ENCODE peak calls at places on chromosomes 11 and 22, in four cellular contexts. X, H, J and W are unnamed samples.

GRCh38 chr11:19919050-19919561 is 206.5 kb downstream of the NAV2 start:
- DNase-seq in X (peak; percentile 46), H (peak; percentile 20), J (peak; percentile 100), W (peak; percentile 88)

GRCh38 chr11:109747839-109748238 is 325.8 kb downstream of the C11orf87 start:
- DNase-seq in J (no peak), H (no peak), X (no peak), W (no peak)

GRCh38 chr11:103863497-103863896 is 172.9 kb upstream of the DDI1 start:
- DNase-seq in J (peak; percentile 61), X (no peak), H (no peak), W (no peak)

GRCh38 chr11:4848908-4849307 is at the start of gene OR51S1:
- DNase-seq in H (no peak), J (no peak), X (no peak), W (no peak)

GRCh38 chr22:20243545-20244249 is 24.4 kb downstream of the RTN4R start:
- DNase-seq in H (peak; percentile 49), J (peak; percentile 85), X (no peak), W (peak; percentile 92)

GRCh38 chr22:21449531-21450319 is 17.5 kb upstream of the TMEM191C start:
- DNase-seq in H (no peak), J (no peak), X (no peak), W (no peak)

GRCh38 chr11:70542811-70543210 is 144.5 kb downstream of the CTTN start:
- DNase-seq in X (no peak), H (no peak), J (no peak), W (no peak)

GRCh38 chr22:37244114-37244921 is at the start of gene RAC2:
- DNase-seq in J (peak; percentile 63), H (peak; percentile 92), X (no peak), W (peak; percentile 39)

GRCh38 chr22:37240240-37240940 is 3.7 kb downstream of the RAC2 start:
- DNase-seq in J (no peak), X (no peak), H (peak; percentile 5), W (no peak)

GRCh38 chr11:95230054-95231034 is 658 bp downstream of the SESN3 start:
- DNase-seq in H (peak; percentile 24), X (no peak), J (peak; percentile 15), W (peak; percentile 33)

GRCh38 chr11:24046731-24047130 is 450.1 kb upstream of the LUZP2 start:
- DNase-seq in X (no peak), J (no peak), H (no peak), W (no peak)

GRCh38 chr11:22049276-22049675 is 143.6 kb upstream of the ANO5 start:
- DNase-seq in H (no peak), X (no peak), J (no peak), W (no peak)

GRCh38 chr22:21100149-21101032 is 54.6 kb downstream of the LRRC74B start:
- DNase-seq in J (no peak), X (no peak), H (no peak), W (no peak)

GRCh38 chr11:77602385-77603105 is 12.8 kb downstream of the AQP11 start:
- DNase-seq in J (peak; percentile 94), X (no peak), H (no peak), W (no peak)

GRCh38 chr11:117833401-117833891 is 8.9 kb upstream of the FXYD2 start:
- DNase-seq in J (no peak), H (peak; percentile 82), X (no peak), W (peak; percentile 97)

GRCh38 chr11:19652976-19653375 is 59.7 kb upstream of the NAV2 start:
- DNase-seq in J (no peak), X (no peak), H (no peak), W (no peak)

GRCh38 chr11:43547900-43548381 is 132.6 kb upstream of the HSD17B12 start:
- DNase-seq in H (no peak), J (no peak), X (no peak), W (peak; percentile 40)

GRCh38 chr11:46332568-46333128 is 14.6 kb upstream of the DGKZ start:
- DNase-seq in H (no peak), J (no peak), X (no peak), W (no peak)

GRCh38 chr22:32775957-32776356 is 25.5 kb upstream of the TIMP3 start:
- DNase-seq in X (no peak), H (no peak), J (no peak), W (no peak)

GRCh38 chr11:49533204-49533603 is 324.8 kb upstream of the FOLH1 start:
- DNase-seq in H (no peak), X (no peak), J (no peak), W (no peak)

GRCh38 chr22:49095366-49095765 is 732.3 kb downstream of the BRD1 start:
- DNase-seq in J (no peak), H (no peak), X (no peak), W (no peak)

GRCh38 chr11:111820059-111820375 is 51.4 kb downstream of the ALG9 start:
- DNase-seq in J (no peak), X (no peak), H (no peak), W (no peak)

GRCh38 chr11:27158763-27159679 is 118.4 kb downstream of the BBOX1 start:
- DNase-seq in X (peak; percentile 23), J (peak; percentile 79), H (peak; percentile 46), W (peak; percentile 62)

GRCh38 chr22:27474711-27475547 is 326.6 kb downstream of the MN1 start:
- DNase-seq in X (no peak), H (no peak), J (peak; percentile 98), W (peak; percentile 5)

GRCh38 chr11:70824590-70825300 is 426.4 kb downstream of the CTTN start:
- DNase-seq in J (no peak), H (no peak), X (no peak), W (peak; percentile 29)

GRCh38 chr11:130849215-130849568 is 67.1 kb downstream of the SNX19 start:
- DNase-seq in X (no peak), J (peak; percentile 92), H (no peak), W (no peak)

GRCh38 chr11:2796508-2797180 is 88.9 kb downstream of the CDKN1C start:
- DNase-seq in J (no peak), X (no peak), H (peak; percentile 3), W (peak; percentile 1)

GRCh38 chr22:32661296-32661695 is 140.2 kb upstream of the TIMP3 start:
- DNase-seq in J (peak; percentile 96), H (peak; percentile 24), X (no peak), W (peak; percentile 36)

GRCh38 chr11:74460065-74460464 is 7.3 kb downstream of the KCNE3 start:
- DNase-seq in J (no peak), X (no peak), H (no peak), W (no peak)
- H3K4me1 ChIP-seq in J (no peaks in the 10 kb centered on the region), X (no peaks in the 10 kb centered on the region), H (peaks cover 17% of the 10 kb centered on the region), W (no peaks in the 10 kb centered on the region)

GRCh38 chr22:40042312-40042711 is 47.6 kb downstream of the FAM83F start:
- DNase-seq in X (no peak), H (no peak), J (no peak), W (no peak)

GRCh38 chr22:40043793-40044101 is 49.0 kb downstream of the FAM83F start:
- DNase-seq in H (no peak), X (no peak), J (no peak), W (no peak)

GRCh38 chr22:40040927-40041326 is 46.2 kb downstream of the FAM83F start:
- DNase-seq in H (peak; percentile 27), X (no peak), J (no peak), W (peak; percentile 79)

GRCh38 chr22:40043086-40043485 is 48.3 kb downstream of the FAM83F start:
- DNase-seq in X (no peak), H (peak; percentile 52), J (no peak), W (peak; percentile 59)

GRCh38 chr22:40041738-40042137 is 47.0 kb downstream of the FAM83F start:
- DNase-seq in H (no peak), X (no peak), J (no peak), W (no peak)
- H3K4me1 ChIP-seq in H (peaks cover 19% of the 10 kb centered on the region), X (peaks cover 20% of the 10 kb centered on the region), J (peaks cover 5% of the 10 kb centered on the region), W (peaks cover 43% of the 10 kb centered on the region)

DNA sequence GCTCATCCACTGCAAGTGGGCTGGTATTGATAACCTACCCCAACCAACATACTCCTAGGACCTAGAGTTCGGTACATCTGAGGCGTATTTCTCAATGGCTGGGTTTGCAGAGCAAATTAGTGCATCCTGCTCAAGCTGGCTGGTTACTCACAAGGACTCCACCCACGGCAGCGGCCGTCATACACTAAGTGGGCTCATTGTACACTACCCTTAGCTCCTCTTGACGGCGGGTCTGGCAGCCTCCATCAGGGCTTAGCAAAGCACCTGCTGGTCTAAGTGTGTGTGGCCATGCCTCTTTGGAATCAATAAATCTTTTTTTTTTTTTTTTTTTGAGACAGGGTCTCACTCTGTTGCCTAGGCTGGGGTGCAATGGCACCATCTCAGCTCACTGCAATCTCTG is 20.2 kb upstream of the KCNJ11 start:
- DNase-seq in H (no peak), J (no peak), X (no peak), W (peak; percentile 53)
- H3K4me1 ChIP-seq in H (peaks cover 4% of the 10 kb centered on the region), J (no peaks in the 10 kb centered on the region), X (peaks cover 21% of the 10 kb centered on the region), W (peaks cover 51% of the 10 kb centered on the region)

GRCh38 chr11:120386774-120387371 is 50.7 kb downstream of the ARHGEF12 start:
- DNase-seq in H (no peak), J (no peak), X (no peak), W (no peak)
- H3K4me1 ChIP-seq in H (peaks cover 32% of the 10 kb centered on the region), J (peaks cover 2% of the 10 kb centered on the region), X (peaks cover 38% of the 10 kb centered on the region), W (peaks cover 17% of the 10 kb centered on the region)

DNA sequence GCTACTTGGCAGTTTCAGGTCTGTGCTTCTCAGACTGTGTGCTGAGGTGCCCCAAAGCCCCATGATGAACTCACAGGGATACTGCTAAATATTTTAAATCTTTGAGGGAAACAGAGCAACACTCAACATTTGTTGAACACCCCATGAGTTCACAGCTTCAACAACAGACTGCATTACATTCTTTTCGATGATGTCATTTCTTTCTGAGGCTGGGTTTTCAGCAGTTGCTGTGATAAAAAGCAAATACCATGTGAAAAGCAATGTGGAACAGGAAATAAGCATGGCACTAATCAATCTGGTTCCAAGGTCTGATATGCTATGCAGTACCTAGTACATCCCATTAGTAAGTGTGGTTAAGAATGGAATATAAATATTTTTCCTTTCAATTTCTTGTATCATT is 82.7 kb downstream of the RPL27A start:
- DNase-seq in H (no peak), J (peak; percentile 89), X (no peak), W (no peak)
- H3K4me1 ChIP-seq in H (peaks cover 34% of the 10 kb centered on the region), J (peaks cover 29% of the 10 kb centered on the region), X (peaks cover 71% of the 10 kb centered on the region), W (peaks cover 16% of the 10 kb centered on the region)

DNA sequence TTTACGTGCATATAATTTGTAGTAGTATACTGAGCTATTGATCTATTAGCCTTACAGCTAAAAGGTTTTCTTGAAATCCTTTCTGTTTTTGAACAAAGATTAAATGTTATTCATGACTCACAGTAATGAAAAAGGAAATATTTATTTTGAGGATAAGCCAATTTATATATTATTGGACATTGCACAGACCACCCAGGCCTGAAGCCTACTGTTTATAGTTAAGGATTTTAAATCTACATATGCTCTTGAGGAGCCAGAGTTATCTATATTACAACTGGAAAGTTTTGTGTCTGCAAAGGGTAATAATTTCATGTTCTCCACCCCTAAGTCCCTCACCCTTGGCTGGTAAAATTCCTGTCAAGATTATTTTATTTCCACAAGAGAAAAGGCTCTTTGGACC is 228.2 kb downstream of the TMEM135 start:
- DNase-seq in X (no peak), J (peak; percentile 13), H (no peak), W (no peak)
- H3K4me1 ChIP-seq in X (peaks cover 49% of the 10 kb centered on the region), J (peaks cover 3% of the 10 kb centered on the region), H (no peaks in the 10 kb centered on the region), W (no peaks in the 10 kb centered on the region)

GRCh38 chr11:61714316-61714715 is 34.1 kb downstream of the DAGLA start:
- DNase-seq in H (no peak), X (no peak), J (no peak), W (no peak)
- H3K4me1 ChIP-seq in H (peaks cover 31% of the 10 kb centered on the region), X (peaks cover 14% of the 10 kb centered on the region), J (peaks cover 6% of the 10 kb centered on the region), W (peaks cover 5% of the 10 kb centered on the region)